ENCODE peak calls at places on chromosomes 6 and 20, in four cellular contexts. X is brain microvascular endothelial cell, Z is left lung, Y is PC-3. I is an unnamed sample.

GRCh38 chr6:24140572-24140971 is 14.6 kb downstream of the NRSN1 start:
- DNase-seq in X (no peak), Z (no peak), Y (no peak), I (no peak)

GRCh38 chr6:44093066-44093465 is 34.2 kb downstream of the MRPL14 start:
- DNase-seq in X (no peak), Z (no peak), Y (no peak), I (no peak)

GRCh38 chr6:15260099-15260821 is 14.4 kb downstream of the JARID2 start:
- DNase-seq in X (no peak), Z (no peak), Y (peak), I (no peak)

GRCh38 chr6:78629836-78630235 is 237.5 kb upstream of the IRAK1BP1 start:
- DNase-seq in X (no peak), Z (peak), Y (no peak), I (no peak)

GRCh38 chr20:17678295-17678694 is 3.7 kb downstream of the RRBP1 start:
- DNase-seq in X (no peak), Z (no peak), Y (no peak), I (no peak)

GRCh38 chr20:38782275-38782674 is 23.2 kb upstream of the PPP1R16B start:
- DNase-seq in X (no peak), Z (no peak), Y (no peak), I (peak)

GRCh38 chr20:5041433-5041832 is 40.1 kb upstream of the SLC23A2 start:
- DNase-seq in X (peak), Z (no peak), Y (no peak), I (no peak)

GRCh38 chr6:10567256-10568041 is 46.3 kb downstream of the GCNT2 start:
- DNase-seq in X (no peak), Z (no peak), Y (no peak), I (no peak)

GRCh38 chr6:109790131-109790530 is 99.0 kb downstream of the FIG4 start:
- DNase-seq in X (no peak), Z (no peak), Y (peak), I (no peak)

GRCh38 chr6:137013031-137013430 is 31.7 kb downstream of the IL20RA start:
- DNase-seq in X (peak), Z (no peak), Y (peak), I (no peak)

DNA sequence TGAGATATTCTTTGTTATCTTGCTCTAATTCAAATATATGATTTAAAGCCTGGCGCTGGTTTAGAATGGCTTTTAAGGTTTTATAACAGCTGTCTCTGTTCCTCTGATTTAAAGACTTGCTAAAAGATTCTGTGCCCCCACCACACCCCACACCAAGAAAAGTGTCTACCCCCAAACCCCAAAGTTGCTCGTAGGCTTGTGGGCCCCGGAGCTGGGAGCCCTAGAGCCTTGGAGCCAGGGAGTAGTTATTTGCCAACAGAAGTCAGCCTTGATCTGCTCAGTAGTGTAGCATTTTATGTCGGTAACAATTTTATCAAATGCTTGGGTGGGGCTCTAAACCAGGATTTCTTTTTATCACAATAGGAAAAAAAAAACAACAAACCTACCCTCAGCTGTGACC is 105.2 kb upstream of the TRAF3IP2 start:
- DNase-seq in X (no peak), Z (no peak), Y (no peak), I (no peak)
- H3K27ac ChIP-seq in X (no peak), Z (no peak), Y (no peak), I (no peak)

GRCh38 chr20:63977392-63978276 is 1.8 kb downstream of the SAMD10 start:
- DNase-seq in X (peak), Z (peak), Y (peak), I (no peak)
- H3K27ac ChIP-seq in X (no peak), Z (no peak), Y (no peak), I (no peak)

GRCh38 chr6:138401960-138402832 is 1.8 kb upstream of the HEBP2 start:
- DNase-seq in X (no peak), Z (peak), Y (no peak), I (no peak)

GRCh38 chr6:138404666-138405337 is 779 bp downstream of the HEBP2 start:
- DNase-seq in X (no peak), Z (peak), Y (peak), I (peak)

GRCh38 chr6:138403324-138403800 is 661 bp upstream of the HEBP2 start:
- DNase-seq in X (no peak), Z (peak), Y (no peak), I (peak)

GRCh38 chr6:138403801-138404665 is at the start of gene HEBP2:
- DNase-seq in X (peak), Z (peak), Y (peak), I (peak)

GRCh38 chr6:138402833-138403187 is 1.2 kb upstream of the HEBP2 start:
- DNase-seq in X (no peak), Z (no peak), Y (no peak), I (no peak)
- H3K27ac ChIP-seq in X (no peak), Z (no peak), Y (no peak), I (no peak)

GRCh38 chr6:28351493-28351925 is 1.8 kb downstream of the ZKSCAN3 start:
- DNase-seq in X (no peak), Z (no peak), Y (no peak), I (no peak)
- H3K27ac ChIP-seq in X (no peak), Z (no peak), Y (peak), I (no peak)

GRCh38 chr6:28356666-28357020 is 6.9 kb downstream of the ZKSCAN3 start:
- DNase-seq in X (no peak), Z (peak), Y (no peak), I (peak)
- H3K27ac ChIP-seq in X (peak), Z (no peak), Y (peak), I (peak)

DNA sequence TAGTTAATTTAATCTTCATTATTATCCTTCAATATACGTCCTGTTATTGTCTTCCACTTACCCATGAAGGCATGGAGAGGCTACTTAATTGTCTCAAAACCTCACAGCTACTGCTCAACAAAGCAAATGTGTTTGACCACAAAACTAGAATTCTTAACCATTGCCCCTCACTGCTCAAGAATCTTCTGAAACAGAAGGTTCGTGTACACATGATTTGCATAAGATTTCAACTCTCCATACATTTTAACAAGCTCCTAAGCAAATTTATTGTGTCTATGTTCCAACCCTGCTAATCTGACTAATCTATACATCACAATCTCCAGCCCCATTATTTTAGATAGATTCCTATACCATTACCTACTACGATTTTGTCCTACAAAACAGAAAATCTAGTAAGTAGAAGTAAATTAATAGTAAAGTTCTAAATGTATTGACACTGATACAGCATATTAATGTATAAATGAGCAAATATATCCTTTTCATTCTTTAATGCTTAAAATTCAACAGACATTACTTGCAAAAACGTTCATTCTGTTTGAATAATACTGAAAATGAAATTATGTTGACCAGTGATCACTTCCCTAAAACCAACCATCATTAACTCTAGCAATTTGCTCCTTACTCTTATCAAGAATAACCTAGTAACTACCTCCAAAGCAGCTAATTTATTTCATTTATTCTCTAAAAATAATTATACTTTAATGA is 89.7 kb upstream of the RNF217 start:
- DNase-seq in X (no peak), Z (no peak), Y (no peak), I (no peak)
- H3K27ac ChIP-seq in X (no peak), Z (no peak), Y (no peak), I (no peak)

GRCh38 chr6:16320533-16321340 is 82.3 kb downstream of the GMPR start:
- DNase-seq in X (no peak), Z (no peak), Y (no peak), I (no peak)

GRCh38 chr6:16318953-16319720 is 80.8 kb downstream of the GMPR start:
- DNase-seq in X (no peak), Z (no peak), Y (no peak), I (no peak)

GRCh38 chr6:16321341-16321710 is 82.9 kb downstream of the GMPR start:
- DNase-seq in X (no peak), Z (no peak), Y (no peak), I (no peak)

GRCh38 chr6:16318538-16318937 is 80.2 kb downstream of the GMPR start:
- DNase-seq in X (peak), Z (no peak), Y (peak), I (no peak)

DNA sequence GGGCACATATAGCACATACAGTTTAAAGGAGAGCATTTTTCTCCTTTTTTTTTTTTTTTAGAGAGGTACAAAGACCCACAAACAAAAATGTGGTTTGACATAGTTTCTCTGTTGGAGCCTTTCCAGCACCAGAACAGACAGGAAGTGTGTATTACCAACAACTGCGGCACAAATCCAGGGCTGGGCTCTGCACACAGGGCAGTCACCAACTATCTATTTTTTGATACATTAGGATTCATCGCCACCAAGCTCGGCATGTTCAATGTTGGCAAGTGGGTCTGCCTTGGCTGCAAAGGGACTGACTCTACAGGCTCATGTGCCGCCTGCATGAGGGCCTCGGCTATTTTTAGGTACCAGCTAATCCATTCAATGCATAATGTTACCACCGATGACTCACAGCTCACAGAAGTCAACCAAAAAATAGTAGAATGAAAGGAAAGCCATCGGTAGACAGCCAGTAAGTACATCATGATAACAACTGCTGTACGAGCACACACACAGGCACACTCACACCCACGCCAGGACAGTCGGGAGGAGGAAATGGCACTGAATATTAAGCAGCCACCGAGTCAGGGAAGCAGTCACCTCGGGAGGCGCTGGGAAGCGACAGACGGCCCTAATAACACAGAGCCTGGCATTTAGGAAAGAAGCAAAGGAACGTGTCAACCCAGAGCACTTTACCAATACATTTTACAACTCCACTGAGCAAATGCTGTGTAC is 81.6 kb downstream of the GMPR start:
- DNase-seq in X (peak), Z (no peak), Y (peak), I (peak)
- H3K27ac ChIP-seq in X (peak), Z (peak), Y (peak), I (peak)